ENCODE peak calls at places on chromosomes 4 and X, in ten cellular contexts. One of them, this sample, is unnamed.

GRCh38 chr4:26873391-26874026 is 12.9 kb downstream of the STIM2 start:
- DNase-seq in stimulated activated effector memory CD8-positive, alpha-beta T cell treated with anti-CD3 and anti-CD28 coated beads, Interleukin-12 subunit alpha, Interleukin-12 subunit beta, amount 100 ng/mL, for 72 hours: peak; percentile 86
- DNase-seq in H7: no peak
- DNase-seq in SK-N-MC: no peak
- DNase-seq in activated CD4-positive, alpha-beta T cell treated with anti-CD3 and anti-CD28 coated beads, Interleukin-2, amount 50 U/mL, for 24 hours: peak; percentile 36
- DNase-seq in psoas muscle: no peak
- DNase-seq in NCI-H1930: no peak
- DNase-seq in tibial artery: no peak
- DNase-seq in KG1: peak; percentile 16
- DNase-seq in amniotic stem cell: no peak
- DNase-seq in this sample: no peak

GRCh38 chrX:45198301-45198700 is 2.4 kb downstream of the DIPK2B start:
- DNase-seq in amniotic stem cell: no peak
- DNase-seq in KG1: no peak
- DNase-seq in NCI-H1930: no peak
- DNase-seq in SK-N-MC: no peak
- DNase-seq in psoas muscle: no peak
- DNase-seq in tibial artery: no peak
- DNase-seq in stimulated activated effector memory CD8-positive, alpha-beta T cell treated with anti-CD3 and anti-CD28 coated beads, Interleukin-12 subunit alpha, Interleukin-12 subunit beta, amount 100 ng/mL, for 72 hours: no peak
- DNase-seq in activated CD4-positive, alpha-beta T cell treated with anti-CD3 and anti-CD28 coated beads, Interleukin-2, amount 50 U/mL, for 24 hours: no peak
- DNase-seq in H7: no peak
- DNase-seq in this sample: no peak

GRCh38 chrX:153688900-153689590 is 1.3 kb downstream of the SLC6A8 start:
- DNase-seq in H7: peak; percentile 77
- DNase-seq in NCI-H1930: no peak
- DNase-seq in activated CD4-positive, alpha-beta T cell treated with anti-CD3 and anti-CD28 coated beads, Interleukin-2, amount 50 U/mL, for 24 hours: no peak
- DNase-seq in KG1: no peak
- DNase-seq in tibial artery: peak; percentile 89
- DNase-seq in psoas muscle: peak; percentile 82
- DNase-seq in stimulated activated effector memory CD8-positive, alpha-beta T cell treated with anti-CD3 and anti-CD28 coated beads, Interleukin-12 subunit alpha, Interleukin-12 subunit beta, amount 100 ng/mL, for 72 hours: no peak
- DNase-seq in amniotic stem cell: no peak
- DNase-seq in SK-N-MC: no peak
- DNase-seq in this sample: peak; percentile 46

GRCh38 chr4:89724716-89725115 is 112.2 kb downstream of the SNCA start:
- DNase-seq in SK-N-MC: no peak
- DNase-seq in tibial artery: no peak
- DNase-seq in H7: no peak
- DNase-seq in psoas muscle: no peak
- DNase-seq in amniotic stem cell: peak; percentile 83
- DNase-seq in KG1: no peak
- DNase-seq in NCI-H1930: no peak
- DNase-seq in stimulated activated effector memory CD8-positive, alpha-beta T cell treated with anti-CD3 and anti-CD28 coated beads, Interleukin-12 subunit alpha, Interleukin-12 subunit beta, amount 100 ng/mL, for 72 hours: no peak
- DNase-seq in activated CD4-positive, alpha-beta T cell treated with anti-CD3 and anti-CD28 coated beads, Interleukin-2, amount 50 U/mL, for 24 hours: no peak
- DNase-seq in this sample: peak; percentile 84

GRCh38 chrX:54067741-54068140 is 23.5 kb upstream of the PHF8 start:
- DNase-seq in amniotic stem cell: no peak
- DNase-seq in stimulated activated effector memory CD8-positive, alpha-beta T cell treated with anti-CD3 and anti-CD28 coated beads, Interleukin-12 subunit alpha, Interleukin-12 subunit beta, amount 100 ng/mL, for 72 hours: no peak
- DNase-seq in tibial artery: no peak
- DNase-seq in KG1: peak; percentile 1
- DNase-seq in SK-N-MC: no peak
- DNase-seq in NCI-H1930: no peak
- DNase-seq in activated CD4-positive, alpha-beta T cell treated with anti-CD3 and anti-CD28 coated beads, Interleukin-2, amount 50 U/mL, for 24 hours: no peak
- DNase-seq in psoas muscle: no peak
- DNase-seq in H7: no peak
- DNase-seq in this sample: no peak

GRCh38 chr4:6235901-6236625 is 33.6 kb upstream of the WFS1 start:
- DNase-seq in activated CD4-positive, alpha-beta T cell treated with anti-CD3 and anti-CD28 coated beads, Interleukin-2, amount 50 U/mL, for 24 hours: no peak
- DNase-seq in H7: no peak
- DNase-seq in amniotic stem cell: no peak
- DNase-seq in NCI-H1930: no peak
- DNase-seq in tibial artery: peak; percentile 21
- DNase-seq in KG1: no peak
- DNase-seq in psoas muscle: no peak
- DNase-seq in stimulated activated effector memory CD8-positive, alpha-beta T cell treated with anti-CD3 and anti-CD28 coated beads, Interleukin-12 subunit alpha, Interleukin-12 subunit beta, amount 100 ng/mL, for 72 hours: no peak
- DNase-seq in SK-N-MC: no peak
- DNase-seq in this sample: no peak

GRCh38 chrX:143788265-143788664 is 67.7 kb upstream of the SPANXN2 start:
- DNase-seq in NCI-H1930: no peak
- DNase-seq in tibial artery: no peak
- DNase-seq in stimulated activated effector memory CD8-positive, alpha-beta T cell treated with anti-CD3 and anti-CD28 coated beads, Interleukin-12 subunit alpha, Interleukin-12 subunit beta, amount 100 ng/mL, for 72 hours: no peak
- DNase-seq in psoas muscle: no peak
- DNase-seq in KG1: no peak
- DNase-seq in activated CD4-positive, alpha-beta T cell treated with anti-CD3 and anti-CD28 coated beads, Interleukin-2, amount 50 U/mL, for 24 hours: no peak
- DNase-seq in H7: peak; percentile 8
- DNase-seq in SK-N-MC: peak; percentile 30
- DNase-seq in amniotic stem cell: no peak
- DNase-seq in this sample: peak; percentile 1

GRCh38 chrX:110427076-110427475 is 68.4 kb downstream of the RTL9 start:
- DNase-seq in NCI-H1930: no peak
- DNase-seq in activated CD4-positive, alpha-beta T cell treated with anti-CD3 and anti-CD28 coated beads, Interleukin-2, amount 50 U/mL, for 24 hours: no peak
- DNase-seq in KG1: no peak
- DNase-seq in amniotic stem cell: no peak
- DNase-seq in psoas muscle: no peak
- DNase-seq in stimulated activated effector memory CD8-positive, alpha-beta T cell treated with anti-CD3 and anti-CD28 coated beads, Interleukin-12 subunit alpha, Interleukin-12 subunit beta, amount 100 ng/mL, for 72 hours: no peak
- DNase-seq in tibial artery: no peak
- DNase-seq in H7: no peak
- DNase-seq in SK-N-MC: no peak
- DNase-seq in this sample: no peak

GRCh38 chr4:57159866-57160265 is 49.7 kb upstream of the IGFBP7 start:
- DNase-seq in activated CD4-positive, alpha-beta T cell treated with anti-CD3 and anti-CD28 coated beads, Interleukin-2, amount 50 U/mL, for 24 hours: no peak
- DNase-seq in H7: no peak
- DNase-seq in psoas muscle: no peak
- DNase-seq in stimulated activated effector memory CD8-positive, alpha-beta T cell treated with anti-CD3 and anti-CD28 coated beads, Interleukin-12 subunit alpha, Interleukin-12 subunit beta, amount 100 ng/mL, for 72 hours: no peak
- DNase-seq in KG1: no peak
- DNase-seq in tibial artery: no peak
- DNase-seq in SK-N-MC: no peak
- DNase-seq in NCI-H1930: no peak
- DNase-seq in amniotic stem cell: no peak
- DNase-seq in this sample: peak; percentile 71

GRCh38 chr4:3706111-3706511 is 60.1 kb upstream of the ADRA2C start:
- DNase-seq in amniotic stem cell: no peak
- DNase-seq in SK-N-MC: no peak
- DNase-seq in KG1: no peak
- DNase-seq in H7: no peak
- DNase-seq in tibial artery: peak; percentile 63
- DNase-seq in psoas muscle: peak; percentile 25
- DNase-seq in activated CD4-positive, alpha-beta T cell treated with anti-CD3 and anti-CD28 coated beads, Interleukin-2, amount 50 U/mL, for 24 hours: no peak
- DNase-seq in NCI-H1930: no peak
- DNase-seq in stimulated activated effector memory CD8-positive, alpha-beta T cell treated with anti-CD3 and anti-CD28 coated beads, Interleukin-12 subunit alpha, Interleukin-12 subunit beta, amount 100 ng/mL, for 72 hours: no peak
- DNase-seq in this sample: no peak

GRCh38 chr4:162139412-162139811 is 24.4 kb downstream of the FSTL5 start:
- DNase-seq in tibial artery: no peak
- DNase-seq in H7: no peak
- DNase-seq in SK-N-MC: no peak
- DNase-seq in amniotic stem cell: no peak
- DNase-seq in NCI-H1930: no peak
- DNase-seq in KG1: no peak
- DNase-seq in stimulated activated effector memory CD8-positive, alpha-beta T cell treated with anti-CD3 and anti-CD28 coated beads, Interleukin-12 subunit alpha, Interleukin-12 subunit beta, amount 100 ng/mL, for 72 hours: no peak
- DNase-seq in activated CD4-positive, alpha-beta T cell treated with anti-CD3 and anti-CD28 coated beads, Interleukin-2, amount 50 U/mL, for 24 hours: no peak
- DNase-seq in psoas muscle: no peak
- DNase-seq in this sample: no peak

GRCh38 chrX:133402830-133403625 is 12.3 kb downstream of the GPC4 start:
- DNase-seq in H7: no peak
- DNase-seq in tibial artery: no peak
- DNase-seq in activated CD4-positive, alpha-beta T cell treated with anti-CD3 and anti-CD28 coated beads, Interleukin-2, amount 50 U/mL, for 24 hours: no peak
- DNase-seq in amniotic stem cell: no peak
- DNase-seq in stimulated activated effector memory CD8-positive, alpha-beta T cell treated with anti-CD3 and anti-CD28 coated beads, Interleukin-12 subunit alpha, Interleukin-12 subunit beta, amount 100 ng/mL, for 72 hours: no peak
- DNase-seq in SK-N-MC: no peak
- DNase-seq in KG1: no peak
- DNase-seq in psoas muscle: no peak
- DNase-seq in NCI-H1930: no peak
- DNase-seq in this sample: no peak

GRCh38 chrX:40603446-40603845 is 19.8 kb upstream of the MPC1L start:
- DNase-seq in KG1: no peak
- DNase-seq in SK-N-MC: no peak
- DNase-seq in amniotic stem cell: no peak
- DNase-seq in NCI-H1930: no peak
- DNase-seq in tibial artery: no peak
- DNase-seq in H7: no peak
- DNase-seq in stimulated activated effector memory CD8-positive, alpha-beta T cell treated with anti-CD3 and anti-CD28 coated beads, Interleukin-12 subunit alpha, Interleukin-12 subunit beta, amount 100 ng/mL, for 72 hours: no peak
- DNase-seq in activated CD4-positive, alpha-beta T cell treated with anti-CD3 and anti-CD28 coated beads, Interleukin-2, amount 50 U/mL, for 24 hours: no peak
- DNase-seq in psoas muscle: no peak
- DNase-seq in this sample: no peak

GRCh38 chr4:140092094-140092820 is 61.7 kb downstream of the MAML3 start:
- DNase-seq in tibial artery: no peak
- DNase-seq in psoas muscle: no peak
- DNase-seq in SK-N-MC: no peak
- DNase-seq in stimulated activated effector memory CD8-positive, alpha-beta T cell treated with anti-CD3 and anti-CD28 coated beads, Interleukin-12 subunit alpha, Interleukin-12 subunit beta, amount 100 ng/mL, for 72 hours: no peak
- DNase-seq in NCI-H1930: peak; percentile 51
- DNase-seq in KG1: no peak
- DNase-seq in amniotic stem cell: no peak
- DNase-seq in activated CD4-positive, alpha-beta T cell treated with anti-CD3 and anti-CD28 coated beads, Interleukin-2, amount 50 U/mL, for 24 hours: no peak
- DNase-seq in H7: peak; percentile 41
- DNase-seq in this sample: no peak

GRCh38 chr4:69896530-69897116 is 34.2 kb upstream of the CSN1S1 start:
- DNase-seq in SK-N-MC: peak; percentile 8
- DNase-seq in amniotic stem cell: no peak
- DNase-seq in psoas muscle: no peak
- DNase-seq in NCI-H1930: no peak
- DNase-seq in activated CD4-positive, alpha-beta T cell treated with anti-CD3 and anti-CD28 coated beads, Interleukin-2, amount 50 U/mL, for 24 hours: no peak
- DNase-seq in tibial artery: no peak
- DNase-seq in H7: no peak
- DNase-seq in stimulated activated effector memory CD8-positive, alpha-beta T cell treated with anti-CD3 and anti-CD28 coated beads, Interleukin-12 subunit alpha, Interleukin-12 subunit beta, amount 100 ng/mL, for 72 hours: no peak
- DNase-seq in KG1: no peak
- DNase-seq in this sample: no peak

GRCh38 chr4:69907151-69907550 is 23.7 kb upstream of the CSN1S1 start:
- DNase-seq in NCI-H1930: no peak
- DNase-seq in amniotic stem cell: peak; percentile 12
- DNase-seq in H7: no peak
- DNase-seq in stimulated activated effector memory CD8-positive, alpha-beta T cell treated with anti-CD3 and anti-CD28 coated beads, Interleukin-12 subunit alpha, Interleukin-12 subunit beta, amount 100 ng/mL, for 72 hours: no peak
- DNase-seq in psoas muscle: no peak
- DNase-seq in KG1: no peak
- DNase-seq in activated CD4-positive, alpha-beta T cell treated with anti-CD3 and anti-CD28 coated beads, Interleukin-2, amount 50 U/mL, for 24 hours: no peak
- DNase-seq in tibial artery: no peak
- DNase-seq in SK-N-MC: no peak
- DNase-seq in this sample: no peak

GRCh38 chrX:119817130-119817690 is 25.8 kb upstream of the RPL39 start:
- DNase-seq in KG1: no peak
- DNase-seq in psoas muscle: no peak
- DNase-seq in amniotic stem cell: no peak
- DNase-seq in NCI-H1930: no peak
- DNase-seq in SK-N-MC: no peak
- DNase-seq in tibial artery: no peak
- DNase-seq in stimulated activated effector memory CD8-positive, alpha-beta T cell treated with anti-CD3 and anti-CD28 coated beads, Interleukin-12 subunit alpha, Interleukin-12 subunit beta, amount 100 ng/mL, for 72 hours: no peak
- DNase-seq in activated CD4-positive, alpha-beta T cell treated with anti-CD3 and anti-CD28 coated beads, Interleukin-2, amount 50 U/mL, for 24 hours: no peak
- DNase-seq in H7: no peak
- DNase-seq in this sample: peak; percentile 5

GRCh38 chr4:107896158-107896645 is 35.1 kb upstream of the CYP2U1 start:
- DNase-seq in psoas muscle: no peak
- DNase-seq in KG1: no peak
- DNase-seq in tibial artery: no peak
- DNase-seq in activated CD4-positive, alpha-beta T cell treated with anti-CD3 and anti-CD28 coated beads, Interleukin-2, amount 50 U/mL, for 24 hours: no peak
- DNase-seq in NCI-H1930: no peak
- DNase-seq in amniotic stem cell: peak; percentile 71
- DNase-seq in stimulated activated effector memory CD8-positive, alpha-beta T cell treated with anti-CD3 and anti-CD28 coated beads, Interleukin-12 subunit alpha, Interleukin-12 subunit beta, amount 100 ng/mL, for 72 hours: no peak
- DNase-seq in H7: no peak
- DNase-seq in SK-N-MC: no peak
- DNase-seq in this sample: peak; percentile 93

GRCh38 chr4:5137927-5138326 is 86.6 kb downstream of the STK32B start:
- DNase-seq in activated CD4-positive, alpha-beta T cell treated with anti-CD3 and anti-CD28 coated beads, Interleukin-2, amount 50 U/mL, for 24 hours: no peak
- DNase-seq in NCI-H1930: no peak
- DNase-seq in stimulated activated effector memory CD8-positive, alpha-beta T cell treated with anti-CD3 and anti-CD28 coated beads, Interleukin-12 subunit alpha, Interleukin-12 subunit beta, amount 100 ng/mL, for 72 hours: peak; percentile 20
- DNase-seq in psoas muscle: no peak
- DNase-seq in amniotic stem cell: no peak
- DNase-seq in H7: no peak
- DNase-seq in tibial artery: no peak
- DNase-seq in SK-N-MC: no peak
- DNase-seq in KG1: no peak
- DNase-seq in this sample: no peak

GRCh38 chrX:15877380-15877779 is 22.8 kb upstream of the AP1S2 start:
- DNase-seq in KG1: no peak
- DNase-seq in SK-N-MC: no peak
- DNase-seq in stimulated activated effector memory CD8-positive, alpha-beta T cell treated with anti-CD3 and anti-CD28 coated beads, Interleukin-12 subunit alpha, Interleukin-12 subunit beta, amount 100 ng/mL, for 72 hours: no peak
- DNase-seq in activated CD4-positive, alpha-beta T cell treated with anti-CD3 and anti-CD28 coated beads, Interleukin-2, amount 50 U/mL, for 24 hours: no peak
- DNase-seq in amniotic stem cell: no peak
- DNase-seq in psoas muscle: peak; percentile 64
- DNase-seq in tibial artery: no peak
- DNase-seq in H7: no peak
- DNase-seq in NCI-H1930: no peak
- DNase-seq in this sample: peak; percentile 34

GRCh38 chr4:1210971-1211370 is 38.0 kb downstream of the CTBP1 start:
- DNase-seq in amniotic stem cell: no peak
- DNase-seq in psoas muscle: peak; percentile 53
- DNase-seq in tibial artery: no peak
- DNase-seq in H7: no peak
- DNase-seq in NCI-H1930: no peak
- DNase-seq in KG1: no peak
- DNase-seq in stimulated activated effector memory CD8-positive, alpha-beta T cell treated with anti-CD3 and anti-CD28 coated beads, Interleukin-12 subunit alpha, Interleukin-12 subunit beta, amount 100 ng/mL, for 72 hours: no peak
- DNase-seq in activated CD4-positive, alpha-beta T cell treated with anti-CD3 and anti-CD28 coated beads, Interleukin-2, amount 50 U/mL, for 24 hours: no peak
- DNase-seq in SK-N-MC: no peak
- DNase-seq in this sample: no peak

This sample was measured in EH.